ENCODE peak calls at places on chromosomes 11 and 22, in ten cellular contexts. R is HTR-8/SVneo; S is fibroblast of villous mesenchyme; M is SW 1271; V is ACHN; H is activated CD4-positive, CD25-positive, alpha-beta regulatory T cell; K is stimulated activated CD8-positive, alpha-beta memory T cell treated with anti-CD3 and anti-CD28 coated beads, Interleukin-12 subunit alpha, Interleukin-12 subunit beta, amount 100 ng/mL, for 4 hours; Y is CD4-positive, alpha-beta T cell; N is fibroblast of pulmonary artery; O is NCI-H1105 treated with DMSO at 0.1 percent for 48 hours. W is an unnamed sample.

GRCh38 chr11:8290122-8290810 is 26.6 kb upstream of the LMO1 start:
- DNase-seq in H (no peak), N (no peak), Y (no peak), R (no peak), V (no peak), M (no peak), S (no peak), O (peak; percentile 88), K (no peak), W (no peak)

GRCh38 chr11:101180481-101180880 is 50.9 kb upstream of the PGR start:
- DNase-seq in N (no peak), V (no peak), K (no peak), S (no peak), Y (no peak), O (no peak), H (no peak), M (no peak), R (no peak), W (no peak)

GRCh38 chr11:84719935-84720577 is 907.1 kb downstream of the DLG2 start:
- DNase-seq in V (no peak), H (no peak), R (no peak), S (no peak), M (no peak), Y (no peak), K (no peak), O (peak; percentile 16), N (no peak), W (no peak)

GRCh38 chr11:93784935-93785360 is 866 bp downstream of the MED17 start:
- DNase-seq in Y (peak; percentile 1), R (peak; percentile 9), O (no peak), H (no peak), V (no peak), N (peak; percentile 4), K (no peak), M (peak; percentile 75), S (no peak), W (no peak)

GRCh38 chr22:31605851-31606585 is 56.0 kb downstream of the PISD start:
- DNase-seq in S (no peak), R (no peak), O (no peak), N (no peak), K (no peak), H (no peak), V (no peak), Y (no peak), M (no peak), W (no peak)

GRCh38 chr11:6757373-6757967 is 14.3 kb downstream of the OR2AG2 start:
- DNase-seq in Y (peak; percentile 55), S (peak; percentile 63), V (peak; percentile 56), N (peak; percentile 80), H (peak; percentile 26), O (peak; percentile 45), K (peak; percentile 27), M (peak; percentile 58), R (peak; percentile 22), W (peak; percentile 78)

GRCh38 chr11:107468596-107468995 is 11.0 kb upstream of the CWF19L2 start:
- DNase-seq in S (peak; percentile 48), H (no peak), R (no peak), Y (no peak), O (peak; percentile 19), N (peak; percentile 55), K (no peak), M (no peak), V (no peak), W (peak; percentile 47)

GRCh38 chr11:27055065-27055682 is 14.6 kb downstream of the BBOX1 start:
- DNase-seq in H (no peak), Y (no peak), O (no peak), R (no peak), M (no peak), V (no peak), S (peak; percentile 22), N (peak; percentile 49), K (no peak), W (peak; percentile 52)

GRCh38 chr11:46618789-46619188 is 1.4 kb downstream of the ATG13 start:
- DNase-seq in H (no peak), O (no peak), N (no peak), V (no peak), M (no peak), Y (no peak), R (no peak), S (peak; percentile 34), K (no peak), W (peak; percentile 7)

GRCh38 chr11:43708776-43709175 is 28.2 kb downstream of the HSD17B12 start:
- DNase-seq in R (no peak), Y (no peak), S (no peak), O (no peak), M (no peak), K (no peak), N (peak; percentile 18), H (no peak), V (peak; percentile 2), W (peak; percentile 32)

GRCh38 chr22:40001800-40002577 is 7.2 kb downstream of the FAM83F start:
- DNase-seq in H (no peak), M (no peak), S (no peak), V (no peak), Y (no peak), O (no peak), R (no peak), N (no peak), K (no peak), W (no peak)

GRCh38 chr22:39518996-39519680 is 1.2 kb upstream of the ATF4 start:
- DNase-seq in K (no peak), M (peak; percentile 40), S (peak; percentile 65), O (peak; percentile 37), V (peak; percentile 65), H (no peak), N (peak; percentile 51), R (no peak), Y (no peak), W (peak; percentile 71)

GRCh38 chr11:134048028-134048427 is 20.8 kb upstream of the JAM3 start:
- DNase-seq in K (no peak), S (no peak), M (no peak), Y (no peak), H (no peak), R (no peak), O (no peak), V (no peak), N (no peak), W (no peak)

W was measured in cardiac fibroblast.